ENCODE peak calls at places on chromosomes 3 and 15, in six cellular contexts. Q is HCT116, W is H1, G is GM12878, E is HepG2, R is K562. V is an unnamed sample. For H3K4me1, the result is how much of the 10 kb centered on the place peaks cover.

GRCh38 chr3:58236527-58237237 is 910 bp upstream of the ABHD6 start:
- DNase-seq in E (no peak), W (peak), G (no peak), R (no peak), Q (no peak), V (no peak)

GRCh38 chr3:194738254-194739093 is 52.8 kb downstream of the FAM43A start:
- DNase-seq in W (no peak), R (no peak), G (no peak), E (no peak), Q (peak), V (no peak)

GRCh38 chr3:160641675-160642330 is 35.2 kb upstream of the ARL14 start:
- DNase-seq in E (no peak), W (no peak), R (no peak), Q (no peak), G (no peak), V (no peak)

GRCh38 chr3:5187920-5188418 is 462 bp downstream of the EDEM1 start:
- DNase-seq in R (peak), Q (no peak), G (no peak), W (peak), E (no peak), V (peak)

GRCh38 chr15:38768970-38769369 is 204.4 kb upstream of the RASGRP1 start:
- DNase-seq in E (no peak), Q (no peak), G (no peak), R (no peak), W (peak), V (no peak)

GRCh38 chr3:50531201-50531600 is 27.8 kb upstream of the CACNA2D2 start:
- DNase-seq in Q (no peak), R (no peak), G (no peak), E (no peak), W (no peak), V (no peak)

GRCh38 chr3:150158974-150159625 is 188.4 kb upstream of the PFN2 start:
- DNase-seq in E (no peak), Q (no peak), W (no peak), G (no peak), R (no peak), V (no peak)

GRCh38 chr15:57235865-57236264 is 140.4 kb upstream of the CGNL1 start:
- DNase-seq in R (peak), W (no peak), E (no peak), G (no peak), Q (no peak), V (no peak)

GRCh38 chr3:146640955-146641867 is 36.1 kb upstream of the PLSCR5 start:
- DNase-seq in E (peak), G (no peak), R (peak), Q (peak), W (no peak), V (peak)

GRCh38 chr3:180571831-180572578 is 30.0 kb upstream of the TTC14 start:
- DNase-seq in R (no peak), Q (no peak), W (no peak), E (no peak), G (no peak), V (no peak)

GRCh38 chr15:21267231-21267630 is 173.1 kb downstream of the POTEB3 start:
- DNase-seq in E (no peak), G (no peak), Q (no peak), W (no peak), R (no peak), V (no peak)

GRCh38 chr15:21270474-21270873 is 169.8 kb downstream of the POTEB3 start:
- DNase-seq in R (no peak), G (no peak), Q (no peak), E (no peak), W (no peak), V (no peak)

GRCh38 chr15:21267686-21268395 is 172.5 kb downstream of the POTEB3 start:
- DNase-seq in R (no peak), G (no peak), W (no peak), E (no peak), Q (no peak), V (no peak)

DNA sequence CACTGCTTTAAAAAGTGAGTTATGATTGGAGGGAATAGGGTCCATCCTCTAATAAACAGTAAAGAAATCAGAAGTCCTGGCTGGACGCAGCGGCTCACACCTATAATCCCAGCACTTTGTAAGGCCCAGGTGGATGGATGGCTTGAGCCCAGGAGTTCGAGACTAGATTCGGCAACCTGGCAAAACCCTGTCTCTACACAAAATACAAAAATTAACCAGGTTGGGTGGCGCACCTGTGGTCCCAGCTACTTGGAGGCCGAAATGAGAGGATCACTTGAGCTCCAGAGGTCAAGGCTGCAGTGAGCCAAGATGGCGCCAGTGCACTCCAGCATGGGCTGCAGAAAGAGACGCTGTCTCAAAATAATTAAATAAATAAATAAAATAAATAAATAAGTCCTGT is 171.2 kb downstream of the POTEB3 start:
- DNase-seq in R (no peak), E (no peak), G (no peak), W (no peak), Q (no peak), V (no peak)
- H3K4me1 ChIP-seq in R (under half), E (under half), G (under half), W (under half), Q (under half), V (under half)

GRCh38 chr15:69664572-69665326 is 212.1 kb downstream of the RPLP1 start:
- DNase-seq in Q (no peak), R (no peak), E (no peak), G (no peak), W (no peak), V (no peak)
- TF ChIP-seq ZNF274 in Q (no peak), R (no peak), E (no peak), G (no peak), W (no peak), V (no peak)

GRCh38 chr15:89330119-89330518 is 4.5 kb downstream of the POLG start:
- DNase-seq in E (no peak), Q (no peak), R (no peak), G (no peak), W (no peak), V (no peak)
- H3K4me1 ChIP-seq in E (under half), Q (under half), R (under half), G (under half), W (under half), V (under half)

GRCh38 chr15:95674031-95674430 is 656.5 kb upstream of the NR2F2 start:
- DNase-seq in G (no peak), E (no peak), R (no peak), Q (no peak), W (no peak), V (no peak)

GRCh38 chr15:95668201-95668600 is 662.3 kb upstream of the NR2F2 start:
- DNase-seq in R (no peak), E (no peak), W (no peak), G (no peak), Q (no peak), V (no peak)

GRCh38 chr15:95664435-95664834 is 666.1 kb upstream of the NR2F2 start:
- DNase-seq in E (no peak), G (no peak), W (no peak), Q (no peak), R (no peak), V (no peak)

GRCh38 chr15:95669146-95669922 is 661.2 kb upstream of the NR2F2 start:
- DNase-seq in W (no peak), R (no peak), Q (no peak), G (peak), E (no peak), V (no peak)
- TF ChIP-seq ZNF274 in W (no peak), R (no peak), Q (no peak), G (no peak), E (no peak), V (no peak)

GRCh38 chr15:42045211-42045615 is 24.4 kb upstream of the PLA2G4E start:
- DNase-seq in G (no peak), W (no peak), E (no peak), R (peak), Q (no peak), V (no peak)

GRCh38 chr15:42048080-42048820 is 27.4 kb upstream of the PLA2G4E start:
- DNase-seq in R (no peak), W (no peak), G (no peak), E (no peak), Q (no peak), V (no peak)

GRCh38 chr15:42042602-42043400 is 22.0 kb upstream of the PLA2G4E start:
- DNase-seq in G (no peak), Q (no peak), W (no peak), R (no peak), E (no peak), V (no peak)

GRCh38 chr15:42048821-42049200 is 28.0 kb upstream of the PLA2G4E start:
- DNase-seq in G (no peak), E (no peak), R (no peak), W (no peak), Q (no peak), V (no peak)

GRCh38 chr15:42046597-42046996 is 25.8 kb upstream of the PLA2G4E start:
- DNase-seq in W (no peak), R (no peak), G (no peak), E (peak), Q (no peak), V (no peak)
- H3K4me1 ChIP-seq in W (under half), R (under half), G (under half), E (under half), Q (under half), V (under half)

GRCh38 chr3:105352976-105353375 is 13.7 kb upstream of the ALCAM start:
- DNase-seq in G (no peak), R (no peak), E (no peak), W (no peak), Q (no peak), V (no peak)
- TF ChIP-seq ZNF274 in G (no peak), R (no peak), E (no peak), W (no peak), Q (no peak), V (no peak)

DNA sequence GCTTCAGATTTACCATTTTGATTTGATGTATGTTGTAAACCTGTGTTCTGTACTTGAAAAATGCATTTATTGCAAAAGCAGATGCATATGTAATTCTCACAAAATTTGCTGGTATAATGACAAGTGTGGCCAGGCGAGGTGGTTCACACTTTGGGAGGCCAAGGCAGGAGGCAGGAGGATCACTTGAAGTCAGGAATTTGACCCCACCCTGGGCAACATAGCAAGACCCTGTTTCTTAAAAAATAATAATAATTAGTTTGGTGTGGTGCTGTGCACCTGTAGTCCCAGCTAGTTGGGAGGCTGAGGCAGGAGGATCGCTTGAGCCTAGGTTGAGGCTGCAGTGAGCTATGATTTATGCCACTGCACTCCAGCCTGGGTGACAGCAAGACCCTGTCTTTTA is 4.7 kb upstream of the HYKK start:
- DNase-seq in Q (no peak), E (no peak), R (no peak), W (no peak), G (no peak), V (no peak)
- H3K4me1 ChIP-seq in Q (under half), E (under half), R (under half), W (under half), G (under half), V (under half)